ENCODE peak calls at places on chromosomes 4 and X, in seven cellular contexts. X is fibroblast of pulmonary artery; A is nucleus accumbens; I is aorta; B is psoas muscle; R is naive thymus-derived CD8-positive, alpha-beta T cell; T is brain microvascular endothelial cell. W is an unnamed sample.

GRCh38 chrX:153909024-153909979 is 4.8 kb downstream of the AVPR2 start:
- DNase-seq in T (no peak), A (no peak), R (no peak), B (no peak), X (no peak), I (peak; percentile 38), W (no peak)

GRCh38 chr4:134243742-134244713 is 42.4 kb upstream of the PABPC4L start:
- DNase-seq in B (peak; percentile 47), I (no peak), X (no peak), R (no peak), A (no peak), T (no peak), W (no peak)

GRCh38 chr4:123415977-123416376 is 19.4 kb downstream of the SPRY1 start:
- DNase-seq in B (no peak), A (no peak), R (peak; percentile 9), X (peak; percentile 68), I (no peak), T (peak; percentile 48), W (no peak)

GRCh38 chr4:183097251-183098079 is 1.6 kb upstream of the WWC2 start:
- DNase-seq in R (no peak), T (no peak), B (peak; percentile 70), I (peak; percentile 53), A (no peak), X (no peak), W (no peak)

GRCh38 chr4:15378055-15378454 is 49.8 kb upstream of the C1QTNF7 start:
- DNase-seq in T (no peak), B (no peak), R (no peak), I (no peak), A (no peak), X (peak; percentile 50), W (no peak)

GRCh38 chr4:37892641-37893040 is 1.8 kb downstream of the TBC1D1 start:
- DNase-seq in I (no peak), T (no peak), R (peak; percentile 42), A (no peak), X (no peak), B (no peak), W (no peak)

GRCh38 chrX:42746606-42747005 is 31.4 kb downstream of the PPP1R2C start:
- DNase-seq in X (peak; percentile 94), R (no peak), T (peak; percentile 54), I (no peak), A (no peak), B (no peak), W (no peak)

GRCh38 chr4:7223566-7223965 is 31.2 kb downstream of the SORCS2 start:
- DNase-seq in T (no peak), A (no peak), I (no peak), X (no peak), B (no peak), R (no peak), W (no peak)

GRCh38 chr4:162891788-162892707 is 274.6 kb downstream of the NAF1 start:
- DNase-seq in A (no peak), R (no peak), T (no peak), I (no peak), X (no peak), B (no peak), W (no peak)

GRCh38 chr4:51825341-51825740 is 17.6 kb upstream of the DCUN1D4 start:
- DNase-seq in T (no peak), B (no peak), A (no peak), I (no peak), X (no peak), R (no peak), W (no peak)

GRCh38 chr4:173218411-173219125 is 50.0 kb downstream of the GALNT7 start:
- DNase-seq in T (peak; percentile 96), R (no peak), B (no peak), I (no peak), A (no peak), X (peak; percentile 40), W (peak; percentile 78)

GRCh38 chr4:86338989-86339388 is 20.9 kb downstream of the MAPK10 start:
- DNase-seq in B (no peak), I (no peak), T (peak; percentile 95), A (no peak), R (no peak), X (peak; percentile 84), W (peak; percentile 67)

GRCh38 chr4:25950476-25951389 is 36.7 kb downstream of the SMIM20 start:
- DNase-seq in A (no peak), I (no peak), T (no peak), R (no peak), B (no peak), X (peak; percentile 25), W (no peak)

GRCh38 chr4:15489551-15489950 is 19.9 kb downstream of the CC2D2A start:
- DNase-seq in T (no peak), R (no peak), B (no peak), X (no peak), I (no peak), A (no peak), W (no peak)

GRCh38 chrX:48934581-48935331 is 15.9 kb upstream of the PIM2 start:
- DNase-seq in I (peak; percentile 7), T (no peak), B (no peak), R (no peak), A (no peak), X (no peak), W (no peak)

GRCh38 chr4:2643555-2643954 is 107.1 kb downstream of the FAM193A start:
- DNase-seq in X (no peak), B (no peak), A (no peak), T (no peak), I (no peak), R (no peak), W (no peak)

GRCh38 chrX:19760345-19760744 is 127.1 kb downstream of the SH3KBP1 start:
- DNase-seq in I (no peak), T (no peak), A (no peak), X (no peak), B (no peak), R (no peak), W (no peak)

GRCh38 chr4:8731364-8731763 is 138.8 kb downstream of the CPZ start:
- DNase-seq in A (no peak), B (peak; percentile 16), T (no peak), I (no peak), X (no peak), R (no peak), W (no peak)

GRCh38 chr4:184028571-184028996 is 123.5 kb downstream of the STOX2 start:
- DNase-seq in R (no peak), B (no peak), X (no peak), T (no peak), I (no peak), A (no peak), W (peak; percentile 6)

GRCh38 chr4:62709618-62710252 is 1509.6 kb downstream of the ADGRL3 start:
- DNase-seq in T (peak; percentile 24), X (peak; percentile 52), A (no peak), R (no peak), B (no peak), I (no peak), W (no peak)